ENCODE peak calls at places on chromosome 18, in seven cellular contexts. E, N, O, K, W, D and T are unnamed samples.

GRCh38 chr18:41073372-41073954 is 881.6 kb upstream of the PIK3C3 start:
- DNase-seq in N (no peak), O (no peak), W (no peak), D (no peak), K (no peak), E (peak), T (no peak)

GRCh38 chr18:183769-184168 is 25.4 kb downstream of the USP14 start:
- DNase-seq in N (no peak), D (peak), O (no peak), K (no peak), W (peak), E (peak), T (no peak)

GRCh38 chr18:75208836-75209128 is 157 bp downstream of the PTGR3 start:
- DNase-seq in O (no peak), K (peak), D (no peak), N (no peak), W (no peak), E (no peak), T (no peak)

GRCh38 chr18:75167759-75168211 is 41.2 kb downstream of the PTGR3 start:
- DNase-seq in K (peak), W (no peak), N (no peak), D (no peak), E (peak), O (no peak), T (no peak)

GRCh38 chr18:22816266-22817176 is 116.6 kb upstream of the RBBP8 start:
- DNase-seq in W (peak), O (no peak), N (no peak), D (peak), E (no peak), K (no peak), T (no peak)

GRCh38 chr18:27017901-27018500 is 152.5 kb upstream of the AQP4 start:
- DNase-seq in N (no peak), D (peak), W (peak), O (no peak), E (peak), K (no peak), T (no peak)

GRCh38 chr18:75280427-75281280 is 70.1 kb downstream of the TSHZ1 start:
- DNase-seq in O (no peak), D (no peak), W (no peak), N (no peak), E (peak), K (no peak), T (no peak)

GRCh38 chr18:73948497-73948896 is 199.1 kb downstream of the FBXO15 start:
- DNase-seq in N (no peak), E (peak), D (peak), W (no peak), O (no peak), K (no peak), T (no peak)

GRCh38 chr18:9346775-9347174 is 12.2 kb downstream of the TWSG1 start:
- DNase-seq in N (no peak), K (no peak), D (no peak), O (no peak), E (no peak), W (no peak), T (no peak)

GRCh38 chr18:51890762-51891161 is 449.2 kb upstream of the DCC start:
- DNase-seq in O (no peak), K (no peak), D (no peak), E (peak), N (no peak), W (peak), T (peak)

GRCh38 chr18:50268022-50268747 is 1.9 kb upstream of the CFAP53 start:
- DNase-seq in K (peak), E (peak), W (no peak), D (peak), O (peak), N (no peak), T (no peak)

GRCh38 chr18:702957-703659 is 9.3 kb downstream of the ENOSF1 start:
- DNase-seq in E (peak), K (no peak), D (no peak), O (no peak), N (peak), W (no peak), T (peak)

GRCh38 chr18:10074122-10074521 is 160.3 kb downstream of the VAPA start:
- DNase-seq in W (no peak), E (no peak), K (no peak), O (no peak), D (no peak), N (no peak), T (no peak)

GRCh38 chr18:13218376-13219011 is at the start of gene LDLRAD4:
- DNase-seq in D (peak), K (peak), W (no peak), N (no peak), O (peak), E (no peak), T (no peak)

GRCh38 chr18:47730795-47731194 is 199.7 kb downstream of the SMAD2 start:
- DNase-seq in O (no peak), K (no peak), N (no peak), D (no peak), E (peak), W (peak), T (no peak)

GRCh38 chr18:8943900-8944870 is 158.3 kb upstream of the NDUFV2 start:
- DNase-seq in N (peak), W (no peak), D (no peak), K (no peak), E (peak), O (no peak), T (no peak)

GRCh38 chr18:23503967-23504352 is 649 bp downstream of the RMC1 start:
- DNase-seq in W (no peak), D (no peak), K (peak), O (no peak), E (no peak), N (no peak), T (no peak)

GRCh38 chr18:9146224-9146623 is 9.6 kb downstream of the ANKRD12 start:
- DNase-seq in K (no peak), O (no peak), N (no peak), W (no peak), D (no peak), E (no peak), T (no peak)

GRCh38 chr18:25737710-25738251 is 352.6 kb downstream of the SS18 start:
- DNase-seq in N (peak), W (peak), D (no peak), E (peak), K (no peak), O (no peak), T (peak)

GRCh38 chr18:10057808-10058791 is 144.3 kb downstream of the VAPA start:
- DNase-seq in O (no peak), N (peak), W (no peak), K (no peak), E (peak), D (no peak), T (no peak)

GRCh38 chr18:28177828-28178635 is 1.1 kb upstream of the CDH2 start:
- DNase-seq in N (no peak), E (peak), D (peak), W (peak), K (peak), O (no peak), T (no peak)

GRCh38 chr18:22001912-22002487 is 167.4 kb upstream of the GATA6 start:
- DNase-seq in W (no peak), N (no peak), E (no peak), K (no peak), D (no peak), O (no peak), T (no peak)

GRCh38 chr18:80086281-80086680 is 22.8 kb upstream of the ADNP2 start:
- DNase-seq in D (no peak), N (no peak), W (no peak), E (no peak), K (no peak), O (no peak), T (no peak)

GRCh38 chr18:48792611-48793368 is 158.0 kb downstream of the SMAD7 start:
- DNase-seq in O (peak), E (no peak), D (no peak), N (no peak), K (peak), W (no peak), T (no peak)
- H3K4me3 ChIP-seq in O (no peak), E (no peak), D (no peak), N (no peak), K (no peak), W (no peak), T (no peak)

DNA sequence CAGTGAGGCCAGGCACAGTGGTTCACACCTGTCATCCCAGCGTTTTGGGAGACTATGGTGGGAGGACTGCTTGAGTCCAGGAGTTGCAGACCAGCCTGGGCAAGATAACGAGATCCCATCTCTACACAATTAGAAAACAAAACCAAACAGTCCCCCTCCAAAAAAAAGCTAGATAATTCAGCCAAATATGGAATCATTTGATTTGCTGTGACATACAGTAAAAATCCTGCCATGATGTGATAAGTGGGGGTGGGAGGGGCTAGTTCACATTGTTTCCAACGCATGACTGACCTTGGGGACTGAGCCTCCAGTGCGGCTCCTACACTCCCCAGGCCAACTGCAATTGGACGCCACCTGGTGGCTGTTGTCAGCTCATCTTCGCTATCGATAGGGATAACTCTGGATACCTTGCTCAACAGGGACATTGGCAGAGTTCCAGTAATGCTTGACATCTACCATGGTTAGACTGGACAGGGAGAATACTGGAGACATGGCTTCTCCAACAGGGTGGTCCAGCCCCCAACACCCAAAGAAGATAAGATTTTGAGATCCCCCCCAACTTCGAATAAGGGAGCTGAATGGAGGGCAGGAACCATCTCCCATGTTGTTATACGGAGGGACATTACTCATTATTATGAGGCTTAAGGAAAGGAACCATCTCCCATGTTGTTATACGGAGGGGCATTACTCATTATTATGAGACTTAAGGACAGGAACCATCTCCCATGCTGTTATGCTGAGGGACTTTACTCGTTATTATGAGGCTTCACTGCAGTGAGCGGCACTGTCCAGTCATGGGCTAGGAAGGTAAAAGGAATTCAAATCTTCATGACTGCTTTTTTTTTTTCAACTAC is 135.9 kb downstream of the TGIF1 start:
- DNase-seq in E (peak), N (peak), K (peak), O (peak), D (peak), W (peak), T (peak)
- H3K4me3 ChIP-seq in E (no peak), N (no peak), K (no peak), O (no peak), D (no peak), W (no peak), T (no peak)

DNA sequence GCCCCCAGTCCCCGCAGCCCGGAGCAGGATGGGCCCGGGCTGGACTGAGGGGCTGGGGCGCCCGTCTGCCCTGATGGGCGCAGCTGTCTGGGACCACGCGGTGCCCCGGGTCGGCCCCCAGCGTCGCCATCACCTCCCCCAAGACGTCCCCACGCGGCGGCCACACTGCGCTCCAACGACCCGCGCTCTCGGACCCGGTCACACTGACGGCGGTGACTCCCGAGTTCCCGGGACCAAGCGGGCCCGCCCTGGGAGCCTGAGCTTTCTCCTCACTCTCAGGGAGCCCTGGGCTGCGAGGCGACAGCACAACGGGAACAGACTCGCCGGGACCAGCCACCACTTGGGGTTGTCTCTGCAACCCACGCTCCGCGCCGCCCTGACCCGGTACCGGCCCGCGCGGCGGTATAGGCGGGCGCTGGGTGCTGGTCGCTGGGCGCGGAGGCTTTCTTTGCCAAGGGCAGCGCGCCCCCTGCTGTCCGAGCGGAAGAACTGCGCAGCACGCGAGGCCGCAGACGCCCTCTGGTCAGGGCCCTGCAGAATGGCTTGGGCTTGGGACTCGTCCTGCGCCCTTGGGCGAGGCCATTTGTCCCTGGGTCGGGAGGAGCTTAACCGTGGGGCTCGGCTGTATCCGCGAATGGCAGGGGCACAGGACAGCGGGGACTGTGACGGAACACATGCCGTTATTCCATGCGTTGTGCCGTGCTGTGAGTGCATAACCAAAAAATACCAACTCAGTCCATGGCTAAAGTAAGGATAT is 54.8 kb upstream of the ANKRD62 start:
- DNase-seq in O (peak), N (no peak), K (peak), E (peak), D (peak), W (peak), T (no peak)
- H3K4me3 ChIP-seq in O (peak), N (peak), K (peak), E (peak), D (peak), W (peak), T (peak)

GRCh38 chr18:58654896-58655614 is 16.2 kb upstream of the MALT1 start:
- DNase-seq in N (no peak), D (no peak), W (no peak), E (no peak), O (no peak), K (no peak), T (no peak)
- H3K4me3 ChIP-seq in N (no peak), D (no peak), W (no peak), E (no peak), O (no peak), K (no peak), T (no peak)

DNA sequence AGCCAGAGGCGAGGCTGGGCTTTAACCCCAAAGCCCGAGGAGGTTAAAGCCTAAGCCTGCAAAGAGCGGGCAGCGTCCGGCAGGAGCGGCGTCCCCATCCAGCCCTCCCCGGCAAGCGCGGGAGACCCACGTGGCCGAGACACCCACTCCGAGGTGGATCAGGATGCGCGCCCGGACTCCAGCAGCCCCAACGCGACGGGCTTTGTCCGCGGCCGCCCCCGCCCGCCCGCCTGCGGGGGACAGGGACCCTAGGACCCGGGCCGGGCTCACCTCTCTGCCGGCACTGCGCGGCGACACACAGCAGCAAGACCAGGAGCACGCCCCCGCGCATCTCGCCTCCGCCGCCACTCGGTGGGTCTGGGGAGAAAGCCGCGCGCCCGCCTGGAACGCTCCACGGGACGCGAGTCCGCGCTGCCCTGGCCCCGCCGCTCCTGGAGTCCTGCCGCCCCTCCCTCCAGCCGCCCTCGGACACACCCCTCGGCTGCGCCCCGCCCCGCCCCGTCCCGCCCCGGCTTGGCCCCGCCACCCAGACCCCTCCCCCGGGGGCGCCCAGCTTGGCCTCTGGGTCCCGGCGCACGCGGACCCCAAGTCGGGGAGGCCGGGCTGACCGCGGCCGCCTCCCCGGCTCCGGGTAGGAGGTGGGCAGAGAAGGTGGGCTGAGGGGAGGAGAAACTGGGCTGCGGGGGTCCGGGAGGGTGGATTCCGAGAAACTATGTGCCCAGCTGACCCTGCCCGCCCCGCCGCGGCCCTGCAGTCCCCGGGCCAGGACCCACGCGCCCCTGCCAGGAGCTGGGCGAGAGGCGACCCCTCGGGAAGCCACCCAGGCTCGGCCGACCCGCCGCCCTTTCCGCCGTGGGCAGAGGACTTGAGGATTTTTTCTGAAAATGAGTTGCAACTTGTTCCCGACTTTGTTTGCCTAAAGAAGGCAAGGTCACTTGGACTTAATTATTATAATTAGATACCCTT is at the start of gene LAMA1:
- DNase-seq in E (no peak), D (peak), N (no peak), W (peak), K (peak), O (no peak), T (no peak)
- H3K4me3 ChIP-seq in E (peak), D (peak), N (peak), W (peak), K (peak), O (peak), T (peak)

GRCh38 chr18:11751305-11752115 is 62.4 kb downstream of the GNAL start:
- DNase-seq in O (no peak), N (no peak), E (no peak), D (no peak), K (no peak), W (no peak), T (no peak)
- H3K4me3 ChIP-seq in O (peak), N (no peak), E (no peak), D (peak), K (no peak), W (no peak), T (no peak)

GRCh38 chr18:76709659-76710645 is 112.4 kb upstream of the ZNF236 start:
- DNase-seq in O (peak), D (peak), E (peak), W (peak), K (peak), N (no peak), T (no peak)

GRCh38 chr18:76708036-76708726 is 114.2 kb upstream of the ZNF236 start:
- DNase-seq in N (no peak), D (no peak), K (no peak), W (no peak), E (no peak), O (no peak), T (no peak)

GRCh38 chr18:76708727-76709353 is 113.5 kb upstream of the ZNF236 start:
- DNase-seq in W (no peak), K (no peak), O (no peak), D (no peak), N (no peak), E (no peak), T (no peak)

GRCh38 chr18:76713432-76713831 is 108.9 kb upstream of the ZNF236 start:
- DNase-seq in W (no peak), O (no peak), D (no peak), E (no peak), N (no peak), K (no peak), T (no peak)

DNA sequence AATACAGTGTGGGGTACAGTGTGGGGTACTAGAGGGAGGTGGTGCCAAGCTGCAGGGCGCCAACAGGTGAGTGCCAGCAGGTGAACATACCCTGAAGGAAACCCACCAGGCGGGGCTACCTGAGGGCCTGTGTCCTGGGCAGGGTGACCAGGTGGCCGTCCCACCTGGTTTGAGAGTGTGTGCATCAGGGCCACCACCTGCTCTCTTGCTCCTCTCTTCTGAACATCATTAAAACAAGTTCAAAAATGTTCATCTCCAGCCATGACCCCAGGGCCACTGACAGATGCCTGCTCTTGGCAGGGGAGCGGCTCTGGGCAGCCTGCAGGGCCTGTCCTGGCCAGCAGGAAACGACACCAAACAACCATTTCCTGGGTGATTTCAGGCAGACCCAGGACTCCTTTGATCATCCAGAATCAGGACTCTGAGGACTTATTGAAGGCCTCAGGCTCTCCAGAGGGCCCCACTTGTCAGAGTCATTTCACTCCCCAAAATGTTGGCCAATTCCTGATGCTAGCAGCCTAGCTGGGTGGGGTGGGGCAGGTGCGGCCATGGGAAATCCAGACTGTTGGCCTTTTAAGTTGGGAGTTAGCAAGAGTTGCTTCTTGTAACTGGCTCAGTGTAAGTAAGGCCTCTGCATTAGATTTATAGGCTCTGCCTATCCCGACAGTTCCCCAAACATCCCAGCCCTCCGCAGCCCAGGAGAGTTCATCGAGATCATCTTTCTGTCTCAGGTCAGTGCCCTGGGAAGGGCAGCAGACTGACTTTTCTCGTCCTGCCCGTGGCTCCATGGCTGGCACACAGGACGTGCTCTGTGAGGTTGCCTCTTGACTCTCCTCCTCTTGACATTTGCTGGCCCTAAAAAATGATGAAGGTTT is 111.5 kb upstream of the ZNF236 start:
- DNase-seq in N (no peak), K (no peak), O (no peak), E (no peak), W (no peak), D (no peak), T (no peak)
- H3K4me3 ChIP-seq in N (no peak), K (no peak), O (no peak), E (no peak), W (no peak), D (no peak), T (no peak)